ENCODE peak calls at places on chromosomes 11 and 22, in eight cellular contexts. One of them, this sample, is unnamed.

GRCh38 chr11:33668468-33668825 is 32.2 kb downstream of the C11orf91 start:
- DNase-seq in cardiac fibroblast: no peak
- DNase-seq in fibroblast of the conjunctiva: no peak
- DNase-seq in left lung: no peak
- DNase-seq in left cardiac atrium: no peak
- DNase-seq in stimulated activated CD8-positive, alpha-beta memory T cell treated with anti-CD3 and anti-CD28 coated beads, Interleukin-4, amount 100 ng/mL, for 4 hours: no peak
- DNase-seq in endodermal cell: no peak
- DNase-seq in iris pigment epithelial cell: no peak
- DNase-seq in this sample: no peak

GRCh38 chr11:67499808-67500793 is 5.1 kb downstream of the PITPNM1 start:
- DNase-seq in cardiac fibroblast: no peak
- DNase-seq in iris pigment epithelial cell: no peak
- DNase-seq in stimulated activated CD8-positive, alpha-beta memory T cell treated with anti-CD3 and anti-CD28 coated beads, Interleukin-4, amount 100 ng/mL, for 4 hours: no peak
- DNase-seq in left cardiac atrium: no peak
- DNase-seq in fibroblast of the conjunctiva: no peak
- DNase-seq in endodermal cell: no peak
- DNase-seq in left lung: peak; percentile 79
- DNase-seq in this sample: no peak

GRCh38 chr22:29344137-29344536 is 28.6 kb upstream of the RASL10A start:
- DNase-seq in fibroblast of the conjunctiva: peak; percentile 59
- DNase-seq in cardiac fibroblast: peak; percentile 88
- DNase-seq in stimulated activated CD8-positive, alpha-beta memory T cell treated with anti-CD3 and anti-CD28 coated beads, Interleukin-4, amount 100 ng/mL, for 4 hours: no peak
- DNase-seq in iris pigment epithelial cell: peak; percentile 98
- DNase-seq in left cardiac atrium: peak; percentile 62
- DNase-seq in endodermal cell: no peak
- DNase-seq in left lung: peak; percentile 85
- DNase-seq in this sample: peak; percentile 83

GRCh38 chr11:13140028-13140870 is 131.1 kb downstream of the RASSF10 start:
- DNase-seq in endodermal cell: no peak
- DNase-seq in cardiac fibroblast: peak; percentile 7
- DNase-seq in fibroblast of the conjunctiva: no peak
- DNase-seq in left cardiac atrium: no peak
- DNase-seq in iris pigment epithelial cell: peak; percentile 13
- DNase-seq in stimulated activated CD8-positive, alpha-beta memory T cell treated with anti-CD3 and anti-CD28 coated beads, Interleukin-4, amount 100 ng/mL, for 4 hours: no peak
- DNase-seq in left lung: peak; percentile 61
- DNase-seq in this sample: no peak

GRCh38 chr11:110409174-110409573 is 20.6 kb upstream of the FDX1 start:
- DNase-seq in iris pigment epithelial cell: peak; percentile 78
- DNase-seq in endodermal cell: no peak
- DNase-seq in left cardiac atrium: no peak
- DNase-seq in cardiac fibroblast: peak; percentile 55
- DNase-seq in left lung: no peak
- DNase-seq in fibroblast of the conjunctiva: no peak
- DNase-seq in stimulated activated CD8-positive, alpha-beta memory T cell treated with anti-CD3 and anti-CD28 coated beads, Interleukin-4, amount 100 ng/mL, for 4 hours: no peak
- DNase-seq in this sample: no peak

GRCh38 chr11:12090761-12091261 is 19.6 kb upstream of the MICAL2 start:
- DNase-seq in cardiac fibroblast: no peak
- DNase-seq in left cardiac atrium: no peak
- DNase-seq in stimulated activated CD8-positive, alpha-beta memory T cell treated with anti-CD3 and anti-CD28 coated beads, Interleukin-4, amount 100 ng/mL, for 4 hours: no peak
- DNase-seq in iris pigment epithelial cell: no peak
- DNase-seq in left lung: peak; percentile 83
- DNase-seq in endodermal cell: no peak
- DNase-seq in fibroblast of the conjunctiva: no peak
- DNase-seq in this sample: no peak

GRCh38 chr11:110951609-110952008 is 239.4 kb upstream of the ARHGAP20 start:
- DNase-seq in left cardiac atrium: no peak
- DNase-seq in iris pigment epithelial cell: no peak
- DNase-seq in left lung: no peak
- DNase-seq in endodermal cell: no peak
- DNase-seq in cardiac fibroblast: no peak
- DNase-seq in stimulated activated CD8-positive, alpha-beta memory T cell treated with anti-CD3 and anti-CD28 coated beads, Interleukin-4, amount 100 ng/mL, for 4 hours: no peak
- DNase-seq in fibroblast of the conjunctiva: no peak
- DNase-seq in this sample: no peak

GRCh38 chr22:42757475-42757874 is 36.8 kb upstream of the A4GALT start:
- DNase-seq in endodermal cell: peak; percentile 80
- DNase-seq in fibroblast of the conjunctiva: no peak
- DNase-seq in cardiac fibroblast: no peak
- DNase-seq in left lung: no peak
- DNase-seq in iris pigment epithelial cell: peak; percentile 65
- DNase-seq in left cardiac atrium: no peak
- DNase-seq in stimulated activated CD8-positive, alpha-beta memory T cell treated with anti-CD3 and anti-CD28 coated beads, Interleukin-4, amount 100 ng/mL, for 4 hours: no peak
- DNase-seq in this sample: no peak

GRCh38 chr11:67503119-67504022 is 1.8 kb downstream of the PITPNM1 start:
- DNase-seq in stimulated activated CD8-positive, alpha-beta memory T cell treated with anti-CD3 and anti-CD28 coated beads, Interleukin-4, amount 100 ng/mL, for 4 hours: no peak
- DNase-seq in endodermal cell: no peak
- DNase-seq in left cardiac atrium: no peak
- DNase-seq in cardiac fibroblast: no peak
- DNase-seq in left lung: peak; percentile 69
- DNase-seq in fibroblast of the conjunctiva: no peak
- DNase-seq in iris pigment epithelial cell: no peak
- DNase-seq in this sample: no peak

GRCh38 chr11:134019500-134019899 is 49.4 kb upstream of the JAM3 start:
- DNase-seq in fibroblast of the conjunctiva: no peak
- DNase-seq in endodermal cell: no peak
- DNase-seq in stimulated activated CD8-positive, alpha-beta memory T cell treated with anti-CD3 and anti-CD28 coated beads, Interleukin-4, amount 100 ng/mL, for 4 hours: no peak
- DNase-seq in left lung: no peak
- DNase-seq in left cardiac atrium: no peak
- DNase-seq in cardiac fibroblast: no peak
- DNase-seq in iris pigment epithelial cell: no peak
- DNase-seq in this sample: no peak

GRCh38 chr11:56751480-56751879 is 3.0 kb upstream of the OR9G4 start:
- DNase-seq in stimulated activated CD8-positive, alpha-beta memory T cell treated with anti-CD3 and anti-CD28 coated beads, Interleukin-4, amount 100 ng/mL, for 4 hours: no peak
- DNase-seq in cardiac fibroblast: no peak
- DNase-seq in iris pigment epithelial cell: no peak
- DNase-seq in left cardiac atrium: no peak
- DNase-seq in left lung: no peak
- DNase-seq in endodermal cell: no peak
- DNase-seq in fibroblast of the conjunctiva: no peak
- DNase-seq in this sample: no peak

GRCh38 chr22:26429458-26430238 is 588 bp downstream of the ASPHD2 start:
- DNase-seq in stimulated activated CD8-positive, alpha-beta memory T cell treated with anti-CD3 and anti-CD28 coated beads, Interleukin-4, amount 100 ng/mL, for 4 hours: no peak
- DNase-seq in left lung: peak; percentile 82
- DNase-seq in cardiac fibroblast: no peak
- DNase-seq in fibroblast of the conjunctiva: no peak
- DNase-seq in left cardiac atrium: no peak
- DNase-seq in endodermal cell: no peak
- DNase-seq in iris pigment epithelial cell: no peak
- DNase-seq in this sample: peak; percentile 9

GRCh38 chr22:26623984-26624383 is 2.2 kb downstream of the CRYBA4 start:
- DNase-seq in left lung: no peak
- DNase-seq in iris pigment epithelial cell: no peak
- DNase-seq in endodermal cell: no peak
- DNase-seq in fibroblast of the conjunctiva: no peak
- DNase-seq in left cardiac atrium: no peak
- DNase-seq in cardiac fibroblast: no peak
- DNase-seq in stimulated activated CD8-positive, alpha-beta memory T cell treated with anti-CD3 and anti-CD28 coated beads, Interleukin-4, amount 100 ng/mL, for 4 hours: no peak
- DNase-seq in this sample: no peak

GRCh38 chr22:49258107-49259010 is 569.3 kb downstream of the BRD1 start:
- DNase-seq in endodermal cell: peak; percentile 14
- DNase-seq in stimulated activated CD8-positive, alpha-beta memory T cell treated with anti-CD3 and anti-CD28 coated beads, Interleukin-4, amount 100 ng/mL, for 4 hours: no peak
- DNase-seq in fibroblast of the conjunctiva: no peak
- DNase-seq in left lung: no peak
- DNase-seq in cardiac fibroblast: no peak
- DNase-seq in left cardiac atrium: no peak
- DNase-seq in iris pigment epithelial cell: no peak
- DNase-seq in this sample: no peak

GRCh38 chr11:13924801-13925327 is 37.7 kb upstream of the SPON1 start:
- DNase-seq in stimulated activated CD8-positive, alpha-beta memory T cell treated with anti-CD3 and anti-CD28 coated beads, Interleukin-4, amount 100 ng/mL, for 4 hours: no peak
- DNase-seq in endodermal cell: no peak
- DNase-seq in fibroblast of the conjunctiva: no peak
- DNase-seq in left cardiac atrium: no peak
- DNase-seq in left lung: no peak
- DNase-seq in cardiac fibroblast: peak; percentile 23
- DNase-seq in iris pigment epithelial cell: no peak
- DNase-seq in this sample: no peak

This sample was measured in dermis microvascular lymphatic vessel endothelial cell.